ENCODE peak calls at places on chromosomes 6 and 20, in five cellular contexts. L is H9, P is mesendoderm, T is IMR-90, I is neuronal stem cell. W is an unnamed sample.

GRCh38 chr20:39571171-39571570 is 609.0 kb downstream of the DHX35 start:
- DNase-seq in P (peak; percentile 76), L (no peak), I (no peak), T (no peak), W (no peak)

GRCh38 chr6:119533603-119534279 is 184.2 kb upstream of the MAN1A1 start:
- DNase-seq in T (peak; percentile 82), P (no peak), L (no peak), I (no peak), W (no peak)

GRCh38 chr6:12947191-12947795 is 230.7 kb downstream of the PHACTR1 start:
- DNase-seq in T (no peak), P (no peak), L (no peak), I (no peak), W (no peak)

GRCh38 chr6:83215131-83216047 is 22.2 kb downstream of the RWDD2A start:
- DNase-seq in P (peak; percentile 77), T (peak; percentile 80), L (peak; percentile 51), I (peak; percentile 48), W (peak; percentile 76)

GRCh38 chr6:93163146-93163545 is 256.2 kb downstream of the EPHA7 start:
- DNase-seq in I (no peak), P (no peak), T (no peak), L (no peak), W (no peak)

GRCh38 chr20:6665621-6666345 is 101.7 kb upstream of the BMP2 start:
- DNase-seq in T (no peak), L (no peak), P (peak; percentile 98), I (no peak), W (peak; percentile 48)

GRCh38 chr6:105608711-105609374 is 206.0 kb upstream of the PREP start:
- DNase-seq in L (no peak), T (peak; percentile 97), I (no peak), P (peak; percentile 67), W (peak; percentile 96)

GRCh38 chr6:166906376-166907044 is 49.8 kb downstream of the RNASET2 start:
- DNase-seq in I (no peak), L (no peak), T (no peak), P (no peak), W (peak; percentile 67)

GRCh38 chr20:56187791-56188190 is 60.7 kb upstream of the MC3R start:
- DNase-seq in P (peak; percentile 54), T (no peak), L (peak; percentile 50), I (no peak), W (peak; percentile 5)

GRCh38 chr6:144543006-144543871 is 258.1 kb downstream of the UTRN start:
- DNase-seq in P (peak; percentile 69), L (no peak), T (peak; percentile 60), I (no peak), W (peak; percentile 37)

GRCh38 chr6:148999921-149000589 is 253.2 kb downstream of the UST start:
- DNase-seq in P (no peak), L (no peak), T (peak; percentile 87), I (no peak), W (no peak)

GRCh38 chr6:155103816-155104366 is 108.8 kb downstream of the TIAM2 start:
- DNase-seq in I (no peak), T (no peak), P (peak; percentile 60), L (no peak), W (no peak)

GRCh38 chr20:4457566-4458543 is 263.9 kb upstream of the PRND start:
- DNase-seq in T (no peak), P (peak; percentile 82), L (no peak), I (peak; percentile 39), W (no peak)

GRCh38 chr20:43124261-43124660 is 65.4 kb downstream of the PTPRT start:
- DNase-seq in T (no peak), P (no peak), I (no peak), L (no peak), W (no peak)

GRCh38 chr6:17874753-17875152 is 112.7 kb downstream of the KIF13A start:
- DNase-seq in P (no peak), T (no peak), I (no peak), L (no peak), W (no peak)

GRCh38 chr20:5780233-5781217 is 30.3 kb downstream of the SHLD1 start:
- DNase-seq in I (no peak), P (no peak), L (no peak), T (peak; percentile 67), W (no peak)

GRCh38 chr6:106154326-106154725 is 68.2 kb downstream of the PRDM1 start:
- DNase-seq in I (no peak), T (no peak), P (peak; percentile 62), L (peak; percentile 59), W (no peak)

GRCh38 chr6:9789201-9789600 is 625.7 kb downstream of the TFAP2A start:
- DNase-seq in L (peak; percentile 39), P (peak; percentile 84), T (peak; percentile 66), I (no peak), W (no peak)

DNA sequence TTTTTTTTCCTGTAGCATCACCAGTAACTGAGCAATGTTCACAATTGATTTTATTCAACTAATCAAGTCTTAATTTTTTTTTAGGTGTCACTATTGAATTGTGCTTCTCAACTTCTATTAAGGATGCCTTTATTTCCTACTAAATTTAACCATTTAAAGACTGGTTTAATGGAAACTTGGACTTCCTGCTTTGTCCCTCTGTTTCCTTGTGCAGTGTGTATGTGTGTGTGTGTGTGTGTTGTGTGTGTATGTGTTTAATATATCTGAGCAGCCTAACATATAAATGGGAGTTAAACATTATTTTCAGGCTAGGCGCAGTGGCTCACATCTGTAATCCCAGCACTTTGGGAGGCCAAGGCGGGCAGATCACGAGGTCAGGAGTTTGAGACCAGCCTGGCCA is 1.8 kb downstream of the SERPINB6 start:
- DNase-seq in P (no peak), T (no peak), I (no peak), L (no peak), W (no peak)
- H3K4me2 ChIP-seq in P (no peak overlapping the region), T (no peak overlapping the region), I (no peak overlapping the region), L (no peak overlapping the region), W (no peak overlapping the region)

GRCh38 chr20:10673176-10673830 is 496 bp downstream of the JAG1 start:
- DNase-seq in P (no peak), L (peak; percentile 67), T (no peak), I (no peak), W (no peak)
- H3K18ac ChIP-seq in P (peak overlapping the region; percentile 20), L (no peak overlapping the region), T (no peak overlapping the region), I (peak overlapping the region; percentile 100), W (peak overlapping the region; percentile 87)

GRCh38 chr20:31663838-31664695 is 26.4 kb downstream of the COX4I2 start:
- DNase-seq in I (no peak), L (no peak), T (no peak), P (peak; percentile 69), W (peak; percentile 12)
- H3K9ac ChIP-seq in I (no peak overlapping the region), L (no peak overlapping the region), T (peak overlapping the region; percentile 8), P (no peak overlapping the region), W (no peak overlapping the region)

GRCh38 chr20:52180167-52180840 is 11.3 kb downstream of the ZFP64 start:
- DNase-seq in T (no peak), L (no peak), I (no peak), P (no peak), W (no peak)
- H3K4me2 ChIP-seq in T (no peak overlapping the region), L (no peak overlapping the region), I (no peak overlapping the region), P (no peak overlapping the region), W (no peak overlapping the region)

DNA sequence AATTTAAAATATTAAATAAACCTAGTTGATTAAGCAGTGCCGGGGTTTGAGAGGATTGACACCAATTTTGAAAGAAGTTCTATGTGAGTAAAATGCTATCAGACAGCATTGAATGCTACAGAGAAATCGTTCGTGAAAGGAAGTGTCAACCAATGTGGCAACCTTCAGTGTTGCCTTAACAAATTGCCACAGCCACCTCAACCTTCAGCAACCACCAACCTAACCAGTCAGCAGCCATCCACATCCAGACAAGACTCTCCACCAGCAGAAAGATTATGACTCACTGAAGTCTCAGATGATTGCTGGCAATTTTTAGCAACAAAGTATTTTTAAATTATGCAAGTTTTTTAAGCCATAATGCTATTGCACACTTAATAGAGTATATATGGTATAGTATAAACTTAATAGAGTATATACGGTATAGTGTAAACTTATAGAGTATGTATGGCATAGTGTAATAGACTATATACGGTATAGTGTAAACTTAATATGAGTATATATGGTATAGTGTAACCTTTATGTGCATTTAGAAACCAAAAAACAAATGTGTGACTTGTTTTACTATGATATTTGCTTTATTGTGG is 65.3 kb upstream of the ID4 start:
- DNase-seq in L (no peak), P (no peak), I (no peak), T (peak; percentile 64), W (peak; percentile 53)
- H3K18ac ChIP-seq in L (no peak overlapping the region), P (no peak overlapping the region), I (no peak overlapping the region), T (no peak overlapping the region), W (no peak overlapping the region)

GRCh38 chr6:28356666-28357020 is 6.9 kb downstream of the ZKSCAN3 start:
- DNase-seq in I (no peak), P (no peak), L (no peak), T (no peak), W (no peak)

GRCh38 chr6:28353981-28354676 is 4.4 kb downstream of the ZKSCAN3 start:
- DNase-seq in I (no peak), T (peak; percentile 33), P (peak; percentile 17), L (no peak), W (peak; percentile 69)

GRCh38 chr6:28353356-28353755 is 3.6 kb downstream of the ZKSCAN3 start:
- DNase-seq in T (no peak), L (no peak), I (no peak), P (no peak), W (no peak)

GRCh38 chr6:28355743-28356665 is 6.3 kb downstream of the ZKSCAN3 start:
- DNase-seq in P (peak; percentile 95), I (peak; percentile 64), L (peak; percentile 84), T (peak; percentile 91), W (peak; percentile 94)

GRCh38 chr6:28354688-28355554 is 5.2 kb downstream of the ZKSCAN3 start:
- DNase-seq in P (no peak), T (no peak), L (no peak), I (no peak), W (no peak)
- H3K9ac ChIP-seq in P (no peak overlapping the region), T (peak overlapping the region; percentile 17), L (no peak overlapping the region), I (no peak overlapping the region), W (no peak overlapping the region)